ENCODE peak calls at places on chromosomes 6 and 20, in ten cellular contexts. P is GM04504; Q is kidney tubule cell; W is thyroid gland; U is activated T-cell treated with anti-CD3 and anti-CD28 coated beads, Interleukin-2, amount 50 U/mL, for 4 hours; E is AG08395; V is AG20443; F is AG09319; H is astrocyte of the hippocampus; R is AG10803. L is an unnamed sample.

GRCh38 chr20:47066484-47067270 is 172.0 kb downstream of the EYA2 start:
- DNase-seq in P (no peak), Q (no peak), W (no peak), U (no peak), E (no peak), V (no peak), F (no peak), H (no peak), R (no peak), L (no peak)

GRCh38 chr6:134171517-134171916 is 119.1 kb upstream of the SLC2A12 start:
- DNase-seq in P (no peak), Q (peak), W (no peak), U (no peak), E (no peak), V (no peak), F (no peak), H (peak), R (peak), L (no peak)

GRCh38 chr20:25058051-25058796 is at the start of gene ACSS1:
- DNase-seq in P (no peak), Q (peak), W (peak), U (peak), E (peak), V (peak), F (no peak), H (peak), R (peak), L (peak)

GRCh38 chr20:48686238-48687096 is 141.3 kb downstream of the PREX1 start:
- DNase-seq in P (peak), Q (no peak), W (peak), U (no peak), E (peak), V (peak), F (no peak), H (peak), R (peak), L (no peak)

GRCh38 chr6:4805553-4806307 is 29.5 kb downstream of the CDYL start:
- DNase-seq in P (no peak), Q (peak), W (peak), U (peak), E (peak), V (peak), F (no peak), H (peak), R (peak), L (peak)

GRCh38 chr20:39630215-39630614 is 668.1 kb downstream of the DHX35 start:
- DNase-seq in P (no peak), Q (no peak), W (no peak), U (no peak), E (no peak), V (no peak), F (peak), H (no peak), R (peak), L (no peak)

GRCh38 chr6:51608383-51608782 is 479.0 kb downstream of the PKHD1 start:
- DNase-seq in P (no peak), Q (no peak), W (no peak), U (no peak), E (no peak), V (no peak), F (no peak), H (no peak), R (no peak), L (no peak)

GRCh38 chr6:118869350-118869749 is 24.6 kb upstream of the ASF1A start:
- DNase-seq in P (no peak), Q (peak), W (no peak), U (no peak), E (peak), V (peak), F (no peak), H (peak), R (peak), L (no peak)

GRCh38 chr20:59988141-59988540 is 29.9 kb downstream of the CDH26 start:
- DNase-seq in P (no peak), Q (peak), W (peak), U (no peak), E (no peak), V (no peak), F (no peak), H (peak), R (no peak), L (peak)

GRCh38 chr20:23776067-23776771 is 25.5 kb upstream of the CST1 start:
- DNase-seq in P (no peak), Q (peak), W (no peak), U (no peak), E (no peak), V (peak), F (no peak), H (no peak), R (no peak), L (no peak)

GRCh38 chr6:152636675-152637421 is at the start of gene SYNE1:
- DNase-seq in P (no peak), Q (peak), W (peak), U (no peak), E (peak), V (peak), F (no peak), H (peak), R (no peak), L (peak)

GRCh38 chr6:149217466-149217888 is 100.0 kb upstream of the TAB2 start:
- DNase-seq in P (no peak), Q (no peak), W (no peak), U (no peak), E (no peak), V (no peak), F (no peak), H (no peak), R (no peak), L (no peak)

GRCh38 chr20:13819885-13820645 is 35.2 kb downstream of the NDUFAF5 start:
- DNase-seq in P (peak), Q (peak), W (peak), U (no peak), E (peak), V (peak), F (no peak), H (peak), R (peak), L (peak)

GRCh38 chr6:115514656-115515055 is 546.0 kb downstream of the FRK start:
- DNase-seq in P (peak), Q (no peak), W (peak), U (no peak), E (peak), V (peak), F (peak), H (peak), R (peak), L (no peak)

GRCh38 chr20:57985278-57985677 is 243.2 kb downstream of the ANKRD60 start:
- DNase-seq in P (no peak), Q (no peak), W (no peak), U (no peak), E (no peak), V (no peak), F (no peak), H (no peak), R (no peak), L (no peak)

GRCh38 chr6:140858381-140858971 is 1274.2 kb upstream of the GJE1 start:
- DNase-seq in P (no peak), Q (peak), W (peak), U (no peak), E (no peak), V (no peak), F (no peak), H (peak), R (no peak), L (no peak)

GRCh38 chr6:143575440-143575839 is 63.9 kb upstream of the FUCA2 start:
- DNase-seq in P (peak), Q (peak), W (peak), U (peak), E (peak), V (peak), F (no peak), H (peak), R (peak), L (peak)

L was measured in body of pancreas.